ENCODE peak calls at places on chromosome 17, in five cellular contexts. One of them, this sample, is unnamed.

GRCh38 chr17:38907930-38908675 is 17.3 kb upstream of the LASP1NB start:
- DNase-seq in dorsolateral prefrontal cortex: no peak
- DNase-seq in psoas muscle: peak
- DNase-seq in left ventricle myocardium inferior: peak
- DNase-seq in CD8-positive, alpha-beta T cell: no peak
- DNase-seq in this sample: no peak

GRCh38 chr17:31802502-31802901 is 56.5 kb downstream of the COPRS start:
- DNase-seq in dorsolateral prefrontal cortex: no peak
- DNase-seq in psoas muscle: no peak
- DNase-seq in left ventricle myocardium inferior: peak
- DNase-seq in CD8-positive, alpha-beta T cell: no peak
- DNase-seq in this sample: no peak

GRCh38 chr17:57108656-57109392 is 23.8 kb downstream of the AKAP1 start:
- DNase-seq in dorsolateral prefrontal cortex: no peak
- DNase-seq in psoas muscle: peak
- DNase-seq in left ventricle myocardium inferior: no peak
- DNase-seq in CD8-positive, alpha-beta T cell: no peak
- DNase-seq in this sample: no peak

GRCh38 chr17:20273741-20274500 is 193.4 kb downstream of the LGALS9B start:
- DNase-seq in dorsolateral prefrontal cortex: no peak
- DNase-seq in psoas muscle: no peak
- DNase-seq in left ventricle myocardium inferior: no peak
- DNase-seq in CD8-positive, alpha-beta T cell: no peak
- DNase-seq in this sample: no peak

GRCh38 chr17:78944026-78944425 is 18.8 kb upstream of the TIMP2 start:
- DNase-seq in dorsolateral prefrontal cortex: no peak
- DNase-seq in psoas muscle: no peak
- DNase-seq in left ventricle myocardium inferior: no peak
- DNase-seq in CD8-positive, alpha-beta T cell: no peak
- DNase-seq in this sample: no peak

GRCh38 chr17:78362671-78363070 is 2.8 kb upstream of the SOCS3 start:
- DNase-seq in dorsolateral prefrontal cortex: no peak
- DNase-seq in psoas muscle: no peak
- DNase-seq in left ventricle myocardium inferior: no peak
- DNase-seq in CD8-positive, alpha-beta T cell: no peak
- DNase-seq in this sample: no peak

GRCh38 chr17:74185786-74186185 is 17.7 kb upstream of the RPL38 start:
- DNase-seq in dorsolateral prefrontal cortex: no peak
- DNase-seq in psoas muscle: no peak
- DNase-seq in left ventricle myocardium inferior: no peak
- DNase-seq in CD8-positive, alpha-beta T cell: no peak
- DNase-seq in this sample: no peak

GRCh38 chr17:72343911-72344310 is 223.1 kb downstream of the SOX9 start:
- DNase-seq in dorsolateral prefrontal cortex: no peak
- DNase-seq in psoas muscle: no peak
- DNase-seq in left ventricle myocardium inferior: no peak
- DNase-seq in CD8-positive, alpha-beta T cell: no peak
- DNase-seq in this sample: no peak

GRCh38 chr17:81471804-81472456 is 40.7 kb downstream of the ACTG1 start:
- DNase-seq in dorsolateral prefrontal cortex: peak
- DNase-seq in psoas muscle: peak
- DNase-seq in left ventricle myocardium inferior: no peak
- DNase-seq in CD8-positive, alpha-beta T cell: no peak
- DNase-seq in this sample: no peak

GRCh38 chr17:82019905-82020873 is 2.5 kb downstream of the CENPX start:
- DNase-seq in dorsolateral prefrontal cortex: no peak
- DNase-seq in psoas muscle: peak
- DNase-seq in left ventricle myocardium inferior: peak
- DNase-seq in CD8-positive, alpha-beta T cell: peak
- DNase-seq in this sample: peak

GRCh38 chr17:81488276-81488860 is 24.2 kb downstream of the ACTG1 start:
- DNase-seq in dorsolateral prefrontal cortex: no peak
- DNase-seq in psoas muscle: peak
- DNase-seq in left ventricle myocardium inferior: no peak
- DNase-seq in CD8-positive, alpha-beta T cell: no peak
- DNase-seq in this sample: no peak

GRCh38 chr17:19390951-19391350 is 4.0 kb upstream of the MFAP4 start:
- DNase-seq in dorsolateral prefrontal cortex: no peak
- DNase-seq in psoas muscle: no peak
- DNase-seq in left ventricle myocardium inferior: no peak
- DNase-seq in CD8-positive, alpha-beta T cell: no peak
- DNase-seq in this sample: no peak

GRCh38 chr17:80447790-80448189 is 28.6 kb downstream of the NPTX1 start:
- DNase-seq in dorsolateral prefrontal cortex: no peak
- DNase-seq in psoas muscle: no peak
- DNase-seq in left ventricle myocardium inferior: no peak
- DNase-seq in CD8-positive, alpha-beta T cell: no peak
- DNase-seq in this sample: no peak

GRCh38 chr17:38510424-38511125 is 82.3 kb downstream of the ARHGAP23 start:
- DNase-seq in dorsolateral prefrontal cortex: no peak
- DNase-seq in psoas muscle: no peak
- DNase-seq in left ventricle myocardium inferior: no peak
- DNase-seq in CD8-positive, alpha-beta T cell: no peak
- DNase-seq in this sample: no peak

GRCh38 chr17:4998666-4999428 is 1.1 kb downstream of the KIF1C start:
- DNase-seq in dorsolateral prefrontal cortex: no peak
- DNase-seq in psoas muscle: no peak
- DNase-seq in left ventricle myocardium inferior: no peak
- DNase-seq in CD8-positive, alpha-beta T cell: no peak
- DNase-seq in this sample: no peak

GRCh38 chr17:17151962-17152361 is 54.2 kb downstream of the PLD6 start:
- DNase-seq in dorsolateral prefrontal cortex: peak
- DNase-seq in psoas muscle: peak
- DNase-seq in left ventricle myocardium inferior: peak
- DNase-seq in CD8-positive, alpha-beta T cell: no peak
- DNase-seq in this sample: no peak

GRCh38 chr17:63434951-63435571 is 11.0 kb downstream of the CYB561 start:
- DNase-seq in dorsolateral prefrontal cortex: peak
- DNase-seq in psoas muscle: peak
- DNase-seq in left ventricle myocardium inferior: peak
- DNase-seq in CD8-positive, alpha-beta T cell: peak
- DNase-seq in this sample: peak

GRCh38 chr17:3678095-3678820 is 9.6 kb downstream of the EMC6 start:
- DNase-seq in dorsolateral prefrontal cortex: peak
- DNase-seq in psoas muscle: no peak
- DNase-seq in left ventricle myocardium inferior: no peak
- DNase-seq in CD8-positive, alpha-beta T cell: no peak
- DNase-seq in this sample: no peak

GRCh38 chr17:51770031-51770759 is 388.3 kb downstream of the CA10 start:
- DNase-seq in dorsolateral prefrontal cortex: no peak
- DNase-seq in psoas muscle: no peak
- DNase-seq in left ventricle myocardium inferior: no peak
- DNase-seq in CD8-positive, alpha-beta T cell: no peak
- DNase-seq in this sample: no peak

GRCh38 chr17:73279704-73280103 is 18.0 kb upstream of the CPSF4L start:
- DNase-seq in dorsolateral prefrontal cortex: no peak
- DNase-seq in psoas muscle: no peak
- DNase-seq in left ventricle myocardium inferior: no peak
- DNase-seq in CD8-positive, alpha-beta T cell: no peak
- DNase-seq in this sample: no peak

GRCh38 chr17:71966459-71967313 is 154.1 kb upstream of the SOX9 start:
- DNase-seq in dorsolateral prefrontal cortex: no peak
- DNase-seq in psoas muscle: peak
- DNase-seq in left ventricle myocardium inferior: peak
- DNase-seq in CD8-positive, alpha-beta T cell: no peak
- DNase-seq in this sample: no peak

GRCh38 chr17:74746376-74746775 is 2.1 kb upstream of the NHERF1 start:
- DNase-seq in dorsolateral prefrontal cortex: no peak
- DNase-seq in psoas muscle: no peak
- DNase-seq in left ventricle myocardium inferior: peak
- DNase-seq in CD8-positive, alpha-beta T cell: no peak
- DNase-seq in this sample: no peak

GRCh38 chr17:75688209-75688771 is 21.2 kb downstream of the SAP30BP start:
- DNase-seq in dorsolateral prefrontal cortex: no peak
- DNase-seq in psoas muscle: no peak
- DNase-seq in left ventricle myocardium inferior: no peak
- DNase-seq in CD8-positive, alpha-beta T cell: no peak
- DNase-seq in this sample: no peak

GRCh38 chr17:19464033-19465026 is 53.3 kb downstream of the RNF112 start:
- DNase-seq in dorsolateral prefrontal cortex: no peak
- DNase-seq in psoas muscle: no peak
- DNase-seq in left ventricle myocardium inferior: no peak
- DNase-seq in CD8-positive, alpha-beta T cell: no peak
- DNase-seq in this sample: no peak

GRCh38 chr17:36937961-36938565 is 788 bp downstream of the LHX1 start:
- DNase-seq in dorsolateral prefrontal cortex: no peak
- DNase-seq in psoas muscle: no peak
- DNase-seq in left ventricle myocardium inferior: no peak
- DNase-seq in CD8-positive, alpha-beta T cell: peak
- DNase-seq in this sample: no peak

GRCh38 chr17:49616546-49617205 is 41.0 kb downstream of the NXPH3 start:
- DNase-seq in dorsolateral prefrontal cortex: peak
- DNase-seq in psoas muscle: peak
- DNase-seq in left ventricle myocardium inferior: peak
- DNase-seq in CD8-positive, alpha-beta T cell: no peak
- DNase-seq in this sample: no peak

GRCh38 chr17:10081571-10082169 is 116.7 kb downstream of the GAS7 start:
- DNase-seq in dorsolateral prefrontal cortex: no peak
- DNase-seq in psoas muscle: no peak
- DNase-seq in left ventricle myocardium inferior: no peak
- DNase-seq in CD8-positive, alpha-beta T cell: no peak
- DNase-seq in this sample: no peak

GRCh38 chr17:45077643-45078042 is 16.5 kb downstream of the NMT1 start:
- DNase-seq in dorsolateral prefrontal cortex: no peak
- DNase-seq in psoas muscle: no peak
- DNase-seq in left ventricle myocardium inferior: no peak
- DNase-seq in CD8-positive, alpha-beta T cell: no peak
- DNase-seq in this sample: no peak

GRCh38 chr17:57989011-57989345 is 924 bp upstream of the VEZF1 start:
- DNase-seq in dorsolateral prefrontal cortex: no peak
- DNase-seq in psoas muscle: no peak
- DNase-seq in left ventricle myocardium inferior: no peak
- DNase-seq in CD8-positive, alpha-beta T cell: no peak
- DNase-seq in this sample: no peak

GRCh38 chr17:43367588-43368242 is 31.1 kb upstream of the ARL4D start:
- DNase-seq in dorsolateral prefrontal cortex: no peak
- DNase-seq in psoas muscle: no peak
- DNase-seq in left ventricle myocardium inferior: no peak
- DNase-seq in CD8-positive, alpha-beta T cell: no peak
- DNase-seq in this sample: no peak

GRCh38 chr17:42325026-42325425 is 36.7 kb downstream of the STAT5A start:
- DNase-seq in dorsolateral prefrontal cortex: no peak
- DNase-seq in psoas muscle: peak
- DNase-seq in left ventricle myocardium inferior: no peak
- DNase-seq in CD8-positive, alpha-beta T cell: no peak
- DNase-seq in this sample: no peak

DNA sequence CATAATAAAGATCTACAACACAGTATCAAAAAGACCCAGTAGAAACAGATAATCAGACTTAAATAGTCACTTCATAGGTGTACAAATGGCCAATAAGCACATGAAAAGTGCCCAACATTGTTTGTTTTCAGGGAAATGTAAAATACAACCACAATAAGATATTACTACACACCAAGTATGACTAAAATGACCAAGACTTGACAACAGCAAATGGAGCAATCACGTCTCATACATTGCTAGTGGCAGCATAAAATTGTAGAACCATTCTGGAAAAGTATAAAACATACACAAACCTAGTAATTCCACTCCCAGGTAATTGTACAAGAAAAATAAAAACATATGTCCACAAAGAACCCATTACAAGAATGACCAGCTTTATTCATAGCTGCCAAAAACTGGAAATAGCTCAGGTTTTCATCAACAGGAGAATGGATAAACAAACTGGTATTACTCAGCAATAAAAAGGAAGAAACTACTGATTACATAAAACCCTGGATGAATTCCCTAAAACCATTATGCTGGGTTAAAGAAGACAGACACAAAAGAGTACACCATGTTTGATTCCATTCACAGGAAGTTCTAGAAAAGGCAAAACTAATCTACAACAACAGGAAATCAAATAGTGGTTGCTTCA is 85.6 kb downstream of the TTC19 start:
- DNase-seq in dorsolateral prefrontal cortex: no peak
- DNase-seq in psoas muscle: no peak
- DNase-seq in left ventricle myocardium inferior: no peak
- DNase-seq in CD8-positive, alpha-beta T cell: no peak
- DNase-seq in this sample: no peak
- H3K27ac ChIP-seq in dorsolateral prefrontal cortex: no peak
- H3K27ac ChIP-seq in psoas muscle: peak
- H3K27ac ChIP-seq in left ventricle myocardium inferior: peak
- H3K27ac ChIP-seq in CD8-positive, alpha-beta T cell: no peak
- H3K27ac ChIP-seq in this sample: no peak

DNA sequence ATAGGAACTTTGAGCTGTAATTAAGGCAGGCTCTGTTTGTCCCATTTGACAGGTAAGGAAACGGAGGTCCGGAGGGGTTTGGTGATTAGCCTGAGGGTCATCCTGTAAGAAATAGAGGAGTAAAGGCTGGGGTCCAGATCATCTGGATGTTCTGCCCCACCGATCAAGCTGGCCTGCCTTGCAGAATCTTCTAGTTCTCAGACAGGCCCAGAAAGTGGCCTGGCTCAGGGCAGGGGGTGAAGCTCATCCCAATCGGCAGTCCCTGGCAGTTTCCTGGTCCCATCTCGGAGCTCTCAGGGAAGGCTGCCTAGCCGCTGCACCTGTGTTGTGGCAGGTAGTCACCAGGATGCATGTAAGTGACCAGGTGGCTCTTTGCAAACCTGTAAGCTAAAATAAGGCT is 4.2 kb downstream of the PIMREG start:
- DNase-seq in dorsolateral prefrontal cortex: no peak
- DNase-seq in psoas muscle: no peak
- DNase-seq in left ventricle myocardium inferior: no peak
- DNase-seq in CD8-positive, alpha-beta T cell: no peak
- DNase-seq in this sample: no peak
- H3K4me3 ChIP-seq in dorsolateral prefrontal cortex: no peak
- H3K4me3 ChIP-seq in psoas muscle: no peak
- H3K4me3 ChIP-seq in left ventricle myocardium inferior: no peak
- H3K4me3 ChIP-seq in CD8-positive, alpha-beta T cell: no peak
- H3K4me3 ChIP-seq in this sample: no peak

GRCh38 chr17:48358203-48358602 is 71.8 kb downstream of the SKAP1 start:
- DNase-seq in dorsolateral prefrontal cortex: no peak
- DNase-seq in psoas muscle: no peak
- DNase-seq in left ventricle myocardium inferior: no peak
- DNase-seq in CD8-positive, alpha-beta T cell: no peak
- DNase-seq in this sample: no peak
- H3K27ac ChIP-seq in dorsolateral prefrontal cortex: no peak
- H3K27ac ChIP-seq in psoas muscle: no peak
- H3K27ac ChIP-seq in left ventricle myocardium inferior: no peak
- H3K27ac ChIP-seq in CD8-positive, alpha-beta T cell: no peak
- H3K27ac ChIP-seq in this sample: no peak

GRCh38 chr17:66464921-66465320 is 162.5 kb downstream of the PRKCA start:
- DNase-seq in dorsolateral prefrontal cortex: no peak
- DNase-seq in psoas muscle: no peak
- DNase-seq in left ventricle myocardium inferior: no peak
- DNase-seq in CD8-positive, alpha-beta T cell: no peak
- DNase-seq in this sample: no peak

GRCh38 chr17:66466933-66467367 is 164.5 kb downstream of the PRKCA start:
- DNase-seq in dorsolateral prefrontal cortex: no peak
- DNase-seq in psoas muscle: peak
- DNase-seq in left ventricle myocardium inferior: no peak
- DNase-seq in CD8-positive, alpha-beta T cell: no peak
- DNase-seq in this sample: no peak

GRCh38 chr17:66465701-66466100 is 163.3 kb downstream of the PRKCA start:
- DNase-seq in dorsolateral prefrontal cortex: no peak
- DNase-seq in psoas muscle: no peak
- DNase-seq in left ventricle myocardium inferior: no peak
- DNase-seq in CD8-positive, alpha-beta T cell: no peak
- DNase-seq in this sample: no peak

GRCh38 chr17:66467766-66468165 is 165.4 kb downstream of the PRKCA start:
- DNase-seq in dorsolateral prefrontal cortex: no peak
- DNase-seq in psoas muscle: no peak
- DNase-seq in left ventricle myocardium inferior: no peak
- DNase-seq in CD8-positive, alpha-beta T cell: no peak
- DNase-seq in this sample: no peak

GRCh38 chr17:66466421-66466820 is 164.0 kb downstream of the PRKCA start:
- DNase-seq in dorsolateral prefrontal cortex: no peak
- DNase-seq in psoas muscle: no peak
- DNase-seq in left ventricle myocardium inferior: no peak
- DNase-seq in CD8-positive, alpha-beta T cell: no peak
- DNase-seq in this sample: no peak
- H3K4me3 ChIP-seq in dorsolateral prefrontal cortex: no peak
- H3K4me3 ChIP-seq in psoas muscle: no peak
- H3K4me3 ChIP-seq in left ventricle myocardium inferior: no peak
- H3K4me3 ChIP-seq in CD8-positive, alpha-beta T cell: no peak
- H3K4me3 ChIP-seq in this sample: no peak

This sample was measured in effector memory CD4-positive, alpha-beta T cell.